ENCODE peak calls at places on chromosome 18, in six cellular contexts. C is cardiac muscle cell, F is left ventricle myocardium inferior, X is endodermal cell, D is pancreas, N is lower lobe of right lung. V is an unnamed sample.

GRCh38 chr18:48874701-48875162 is 76.0 kb downstream of the SMAD7 start:
- DNase-seq in C (no peak), F (no peak), X (no peak), D (no peak), N (peak; percentile 24), V (no peak)

GRCh38 chr18:10544093-10544748 is 18.4 kb downstream of the NAPG start:
- DNase-seq in C (no peak), F (no peak), X (peak; percentile 72), D (no peak), N (no peak), V (no peak)

GRCh38 chr18:39198376-39198775 is 1632.8 kb upstream of the CELF4 start:
- DNase-seq in C (no peak), F (no peak), X (no peak), D (no peak), N (no peak), V (no peak)

GRCh38 chr18:2955966-2956521 is 56.9 kb downstream of the LPIN2 start:
- DNase-seq in C (no peak), F (no peak), X (no peak), D (no peak), N (no peak), V (no peak)

GRCh38 chr18:295756-296155 is 27.9 kb upstream of the THOC1 start:
- DNase-seq in C (no peak), F (no peak), X (no peak), D (no peak), N (no peak), V (no peak)

GRCh38 chr18:32893915-32894314 is 121.1 kb upstream of the KLHL14 start:
- DNase-seq in C (no peak), F (no peak), X (no peak), D (no peak), N (no peak), V (no peak)

GRCh38 chr18:53747761-53748160 is 476.7 kb downstream of the MBD2 start:
- DNase-seq in C (no peak), F (no peak), X (no peak), D (no peak), N (no peak), V (no peak)

GRCh38 chr18:44149706-44150105 is 531.0 kb upstream of the SETBP1 start:
- DNase-seq in C (no peak), F (no peak), X (no peak), D (no peak), N (no peak), V (no peak)

GRCh38 chr18:62152844-62153243 is 34.0 kb downstream of the PIGN start:
- DNase-seq in C (no peak), F (no peak), X (no peak), D (no peak), N (no peak), V (no peak)

GRCh38 chr18:78126106-78126505 is 853.5 kb upstream of the SALL3 start:
- DNase-seq in C (no peak), F (no peak), X (no peak), D (no peak), N (no peak), V (no peak)

GRCh38 chr18:46418657-46419260 is 238.3 kb downstream of the LOXHD1 start:
- DNase-seq in C (no peak), F (peak; percentile 69), X (peak; percentile 17), D (no peak), N (no peak), V (no peak)

GRCh38 chr18:70216788-70217187 is 11.3 kb upstream of the RTTN start:
- DNase-seq in C (no peak), F (no peak), X (no peak), D (no peak), N (no peak), V (no peak)

GRCh38 chr18:40993363-40993762 is 961.7 kb upstream of the PIK3C3 start:
- DNase-seq in C (no peak), F (no peak), X (no peak), D (no peak), N (no peak), V (no peak)

GRCh38 chr18:48475635-48476549 is 62.9 kb upstream of the CTIF start:
- DNase-seq in C (peak; percentile 84), F (no peak), X (peak; percentile 89), D (peak; percentile 45), N (no peak), V (peak; percentile 42)

GRCh38 chr18:79368681-79369080 is 27.0 kb upstream of the NFATC1 start:
- DNase-seq in C (no peak), F (no peak), X (no peak), D (no peak), N (no peak), V (no peak)

GRCh38 chr18:48829443-48830149 is 121.2 kb downstream of the SMAD7 start:
- DNase-seq in C (peak; percentile 56), F (no peak), X (peak; percentile 83), D (peak; percentile 13), N (peak; percentile 51), V (no peak)

GRCh38 chr18:67217551-67218166 is 298.9 kb downstream of the DSEL start:
- DNase-seq in C (peak; percentile 67), F (no peak), X (peak; percentile 76), D (peak; percentile 33), N (no peak), V (peak; percentile 41)

DNA sequence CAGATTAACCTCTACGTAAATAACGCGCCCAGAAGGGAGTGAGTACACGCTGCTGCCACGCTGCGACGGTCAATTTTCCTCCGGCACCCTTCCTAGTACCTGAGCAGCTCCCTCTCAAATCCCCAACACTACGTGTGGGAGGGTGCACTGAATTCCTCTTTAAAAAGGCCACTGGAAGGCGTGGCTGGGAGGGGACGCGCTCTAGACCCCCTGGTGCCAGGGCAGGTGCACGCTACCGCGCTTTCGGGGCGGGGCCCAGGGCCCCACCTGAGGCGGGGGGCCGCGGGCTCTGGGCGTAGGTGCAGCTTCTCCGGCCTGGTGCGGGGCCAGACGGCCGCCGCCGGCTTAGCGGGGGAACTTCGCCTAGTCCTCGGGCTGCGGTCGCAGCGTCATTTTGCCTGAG is 668 bp upstream of the ANKRD12 start:
- DNase-seq in C (no peak), F (no peak), X (peak; percentile 92), D (no peak), N (no peak), V (no peak)
- H3K4me1 ChIP-seq in C (no peaks in the 10 kb centered on the region), F (peaks cover 53% of the 10 kb centered on the region), X (peaks cover 3% of the 10 kb centered on the region), D (peaks cover 35% of the 10 kb centered on the region), N (peaks cover 53% of the 10 kb centered on the region), V (no peaks in the 10 kb centered on the region)

DNA sequence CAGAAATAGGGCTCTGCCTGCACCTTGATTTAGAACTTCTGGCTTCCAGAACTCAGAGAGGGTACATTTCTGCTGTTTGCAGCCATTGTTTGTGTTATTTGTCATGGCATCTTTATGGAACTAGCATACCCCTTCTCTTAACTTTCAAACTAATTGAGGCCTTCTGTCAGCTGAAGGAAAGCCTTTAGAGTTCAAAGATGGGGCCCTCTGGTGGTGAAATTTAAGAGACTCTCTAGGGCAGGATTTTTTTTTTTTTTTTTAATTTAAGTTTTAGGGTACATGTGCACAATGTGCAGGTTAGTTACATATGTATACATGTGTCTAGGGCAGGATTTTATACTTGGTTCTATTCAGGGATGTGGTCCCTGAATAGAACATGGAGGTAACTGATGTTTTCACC is 260.6 kb upstream of the LINC00305 start:
- DNase-seq in C (peak; percentile 56), F (no peak), X (no peak), D (no peak), N (no peak), V (peak; percentile 4)
- TF ChIP-seq CTCF in C (no peak), F (peak; percentile 58), X (peak; percentile 82), D (peak; percentile 37), N (peak; percentile 42), V (peak; percentile 37)

GRCh38 chr18:50558157-50558556 is 1.7 kb upstream of the MAPK4 start:
- DNase-seq in C (no peak), F (no peak), X (no peak), D (no peak), N (no peak), V (no peak)

GRCh38 chr18:50562686-50563085 is 2.8 kb downstream of the MAPK4 start:
- DNase-seq in C (no peak), F (no peak), X (no peak), D (no peak), N (no peak), V (no peak)

GRCh38 chr18:50559750-50560680 is at the start of gene MAPK4:
- DNase-seq in C (peak; percentile 76), F (peak; percentile 59), X (peak; percentile 85), D (peak; percentile 63), N (peak; percentile 58), V (no peak)

GRCh38 chr18:50560681-50561629 is 1.1 kb downstream of the MAPK4 start:
- DNase-seq in C (peak; percentile 33), F (no peak), X (peak; percentile 77), D (peak; percentile 23), N (no peak), V (no peak)

DNA sequence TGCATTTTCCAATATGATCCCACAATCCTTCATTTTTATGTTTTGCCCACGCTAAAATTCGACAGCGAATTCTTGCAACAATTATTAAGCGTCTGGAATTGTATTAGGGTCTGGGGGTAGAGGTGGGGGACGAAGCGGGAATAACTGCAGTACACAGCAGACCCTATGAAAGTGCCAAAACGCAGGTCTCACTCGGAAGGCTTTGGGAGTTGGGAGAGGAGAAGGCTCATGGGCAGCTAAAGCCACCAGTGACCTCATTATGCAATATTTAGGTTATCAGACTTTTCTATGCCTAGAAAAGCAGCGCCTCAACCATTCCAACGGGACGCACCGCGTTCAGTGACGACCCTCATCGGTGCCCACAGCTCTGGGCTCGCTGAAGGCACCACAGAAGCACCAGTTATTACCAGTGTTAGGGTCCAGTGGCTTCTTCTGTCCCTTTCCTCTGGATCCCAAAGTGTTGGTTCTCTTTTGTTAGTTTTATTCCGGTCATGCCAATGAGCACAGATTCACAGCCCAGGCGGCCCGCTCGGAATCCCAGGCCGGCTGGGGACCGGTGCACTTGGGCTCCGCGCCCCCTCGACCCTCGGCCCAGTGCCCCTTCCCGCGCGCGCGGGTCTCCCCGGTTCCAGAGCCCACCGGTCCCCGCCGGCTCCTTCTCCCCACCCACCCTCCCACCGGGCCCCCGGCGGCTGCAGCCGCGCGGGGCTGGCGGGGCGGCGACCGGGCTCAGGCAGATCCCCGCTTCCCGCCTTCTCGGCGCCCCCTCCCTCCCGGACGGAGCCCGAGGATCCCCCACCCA is 738 bp upstream of the MAPK4 start:
- DNase-seq in C (peak; percentile 43), F (no peak), X (no peak), D (no peak), N (no peak), V (no peak)
- H3K27me3 ChIP-seq in C (peaks cover 2% of the 10 kb centered on the region), F (peaks cover 64% of the 10 kb centered on the region), X (peaks cover 67% of the 10 kb centered on the region), D (no peaks in the 10 kb centered on the region), N (peaks cover 39% of the 10 kb centered on the region), V (peaks cover 29% of the 10 kb centered on the region)

GRCh38 chr18:27206411-27206810 is 21.3 kb upstream of the CHST9 start:
- DNase-seq in C (no peak), F (no peak), X (no peak), D (no peak), N (no peak), V (no peak)
- H3K4me1 ChIP-seq in C (no peaks in the 10 kb centered on the region), F (no peaks in the 10 kb centered on the region), X (no peaks in the 10 kb centered on the region), D (no peaks in the 10 kb centered on the region), N (no peaks in the 10 kb centered on the region), V (no peaks in the 10 kb centered on the region)

GRCh38 chr18:36493349-36494281 is 196.1 kb downstream of the FHOD3 start:
- DNase-seq in C (peak; percentile 59), F (peak; percentile 28), X (peak; percentile 72), D (peak; percentile 68), N (no peak), V (no peak)
- TF ChIP-seq CTCF in C (no peak), F (no peak), X (peak; percentile 28), D (no peak), N (no peak), V (no peak)

GRCh38 chr18:57430983-57431382 is 4.2 kb upstream of the ONECUT2 start:
- DNase-seq in C (no peak), F (no peak), X (peak; percentile 65), D (no peak), N (no peak), V (no peak)
- H3K27me3 ChIP-seq in C (peaks cover 92% of the 10 kb centered on the region), F (peaks cover 97% of the 10 kb centered on the region), X (peaks cover 92% of the 10 kb centered on the region), D (peaks cover 7% of the 10 kb centered on the region), N (peaks cover 94% of the 10 kb centered on the region), V (peaks cover 65% of the 10 kb centered on the region)

GRCh38 chr18:59561596-59561995 is 135.6 kb downstream of the CCBE1 start:
- DNase-seq in C (no peak), F (no peak), X (no peak), D (no peak), N (no peak), V (no peak)
- H3K4me1 ChIP-seq in C (peaks cover 3% of the 10 kb centered on the region), F (peaks cover 15% of the 10 kb centered on the region), X (no peaks in the 10 kb centered on the region), D (no peaks in the 10 kb centered on the region), N (no peaks in the 10 kb centered on the region), V (no peaks in the 10 kb centered on the region)